ENCODE peak calls at places on chromosomes 1 and 21, in five cellular contexts. F, Q, X, Z and T are unnamed samples.

GRCh38 chr21:38470762-38471161 is 27.5 kb downstream of the ERG start:
- DNase-seq in X (no peak), Q (no peak), F (no peak), Z (no peak), T (no peak)

GRCh38 chr1:204471687-204472086 is 22.9 kb downstream of the PIK3C2B start:
- DNase-seq in Q (no peak), F (no peak), X (no peak), Z (peak), T (no peak)

GRCh38 chr1:161098161-161099068 is at the start of gene KLHDC9:
- DNase-seq in Q (peak), Z (peak), X (peak), F (peak), T (peak)

GRCh38 chr1:940121-941026 is 16.7 kb downstream of the SAMD11 start:
- DNase-seq in Z (peak), Q (no peak), F (peak), X (no peak), T (no peak)

GRCh38 chr1:117093091-117093534 is 28.4 kb downstream of the TRIM45 start:
- DNase-seq in X (peak), Q (no peak), Z (peak), F (peak), T (peak)

GRCh38 chr1:196515904-196516303 is 92.3 kb downstream of the KCNT2 start:
- DNase-seq in Z (no peak), X (no peak), F (no peak), Q (no peak), T (no peak)

GRCh38 chr1:157776971-157777386 is at the start of gene FCRL2:
- DNase-seq in Q (no peak), X (no peak), F (no peak), Z (no peak), T (no peak)

GRCh38 chr1:167720965-167721616 is 691 bp upstream of the MPZL1 start:
- DNase-seq in Z (peak), Q (no peak), X (no peak), F (peak), T (peak)

GRCh38 chr21:16573581-16573980 is 843.8 kb downstream of the USP25 start:
- DNase-seq in Q (no peak), F (peak), X (no peak), Z (peak), T (no peak)

GRCh38 chr1:182720465-182720864 is 36.1 kb upstream of the RGS8 start:
- DNase-seq in X (no peak), F (peak), Q (no peak), Z (peak), T (no peak)

GRCh38 chr21:26445440-26445839 is 127.6 kb downstream of the CYYR1 start:
- DNase-seq in F (peak), Z (no peak), X (no peak), Q (no peak), T (no peak)

GRCh38 chr1:214124281-214124805 is 136.6 kb downstream of the PROX1 start:
- DNase-seq in Z (no peak), X (no peak), F (peak), Q (no peak), T (no peak)

GRCh38 chr1:76238094-76238551 is 163.6 kb downstream of the ST6GALNAC3 start:
- DNase-seq in Q (no peak), Z (peak), X (no peak), F (no peak), T (no peak)

GRCh38 chr1:201640624-201641023 is 101.7 kb downstream of the NAV1 start:
- DNase-seq in Q (no peak), Z (no peak), F (peak), X (no peak), T (no peak)

GRCh38 chr1:97063532-97063931 is 341.9 kb downstream of the PTBP2 start:
- DNase-seq in F (peak), X (no peak), Q (no peak), Z (no peak), T (no peak)

GRCh38 chr1:67675800-67676199 is 9.2 kb upstream of the GADD45A start:
- DNase-seq in F (no peak), Z (no peak), X (no peak), Q (no peak), T (no peak)

GRCh38 chr1:18901952-18902522 is 318 bp downstream of the ALDH4A1 start:
- DNase-seq in Q (no peak), Z (peak), X (no peak), F (peak), T (peak)

GRCh38 chr1:12709696-12710095 is 6.2 kb upstream of the AADACL3 start:
- DNase-seq in Z (peak), Q (no peak), X (no peak), F (no peak), T (no peak)

GRCh38 chr1:170162385-170163226 is 16.8 kb downstream of the NTMT2 start:
- DNase-seq in F (peak), Z (peak), X (no peak), Q (no peak), T (peak)

GRCh38 chr1:54709547-54710292 is 5.9 kb upstream of the TTC4 start:
- DNase-seq in X (no peak), Z (peak), F (no peak), Q (no peak), T (no peak)

GRCh38 chr1:168266644-168267186 is 14.0 kb upstream of the TBX19 start:
- DNase-seq in X (no peak), Q (no peak), F (no peak), Z (no peak), T (no peak)

DNA sequence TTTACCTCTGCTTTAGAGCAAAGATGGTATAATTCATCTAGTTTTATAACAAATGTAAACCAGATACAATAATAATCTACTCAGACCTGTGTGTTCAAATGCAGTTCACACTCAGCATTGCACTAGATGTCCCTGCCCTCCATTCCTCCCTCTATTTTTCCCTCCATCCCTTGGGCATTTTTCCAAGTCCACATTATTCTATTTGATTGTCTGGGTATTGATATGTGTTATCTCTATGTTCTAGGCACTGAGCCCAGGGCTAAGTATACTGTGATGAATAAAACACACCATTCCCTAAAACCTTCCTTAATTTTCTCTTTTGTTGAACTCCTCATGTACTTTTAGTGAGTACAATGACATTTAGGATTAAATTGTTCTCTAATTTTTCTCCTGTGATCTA is 66.2 kb upstream of the HMCN1 start:
- DNase-seq in Z (no peak), F (no peak), Q (no peak), X (no peak), T (no peak)
- H2BK12ac ChIP-seq in Z (no peak), F (no peak), Q (no peak), X (no peak), T (no peak)

DNA sequence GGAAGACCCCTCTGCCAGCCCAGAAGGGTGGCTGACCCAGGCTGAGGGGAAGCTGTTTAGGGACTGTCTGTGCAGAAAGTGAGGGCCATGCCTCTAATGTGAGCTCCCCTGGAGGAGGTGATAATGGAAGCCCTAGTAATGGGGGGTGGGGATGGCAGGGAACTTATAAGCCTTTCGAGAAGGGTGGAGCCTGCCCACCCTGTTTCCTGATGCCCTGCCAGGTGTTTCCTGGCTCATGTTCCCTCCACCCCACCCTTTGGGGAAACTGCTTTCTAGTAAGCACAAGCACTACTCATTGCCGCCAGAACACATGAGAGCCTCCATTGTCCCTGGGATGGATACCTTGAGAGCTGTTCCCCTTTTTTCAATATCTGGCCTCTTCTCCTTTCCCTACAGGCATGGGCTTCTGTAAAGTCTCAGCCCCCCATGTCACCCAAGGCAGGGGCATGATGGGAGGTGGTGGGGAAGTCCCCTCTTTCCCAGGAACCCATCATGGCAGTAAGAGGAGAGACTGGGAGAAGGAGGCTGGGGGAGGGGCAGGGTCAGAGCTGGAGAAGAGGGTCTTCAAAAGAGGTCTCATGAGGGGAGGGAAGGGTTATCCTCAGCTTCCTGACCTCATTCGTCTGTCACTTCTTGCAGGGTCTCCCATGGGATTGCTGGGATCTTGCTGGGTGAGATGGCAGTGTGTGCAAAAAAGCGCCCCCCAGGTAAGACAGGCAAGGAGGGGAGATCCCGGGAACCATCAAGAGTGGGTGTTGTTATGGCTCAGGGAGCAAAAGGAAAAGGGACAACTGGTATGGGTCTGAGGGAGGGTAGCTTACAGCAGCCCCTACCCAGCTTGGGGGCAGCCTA is 2.4 kb downstream of the ATP8B2 start:
- DNase-seq in Q (no peak), F (no peak), X (peak), Z (no peak), T (no peak)
- H3K18ac ChIP-seq in Q (peak), F (peak), X (peak), Z (no peak), T (peak)

GRCh38 chr1:83694449-83694848 is 304.5 kb downstream of the TTLL7 start:
- DNase-seq in Q (no peak), Z (no peak), F (no peak), X (no peak), T (no peak)
- H3K27ac ChIP-seq in Q (no peak), Z (no peak), F (no peak), X (no peak), T (peak)

DNA sequence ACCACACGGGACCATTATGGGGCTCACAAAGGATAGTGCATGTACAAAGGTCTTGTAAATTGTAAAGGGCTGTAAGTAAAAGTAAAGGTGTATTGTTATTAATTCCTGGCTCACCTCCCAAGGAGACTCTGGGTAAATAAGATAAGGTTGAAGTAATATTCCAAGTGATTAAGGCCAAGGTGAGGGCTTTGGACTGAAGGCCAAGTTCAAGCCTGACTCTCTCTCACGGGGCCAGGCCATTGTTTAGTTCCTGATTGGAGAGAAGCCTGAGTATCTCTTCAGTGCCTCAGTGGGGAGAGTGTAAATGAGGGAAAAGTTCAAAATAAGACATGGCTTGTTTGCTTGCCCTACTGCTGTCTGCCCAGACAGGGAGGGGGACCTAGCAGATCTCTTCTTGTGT is 19.5 kb upstream of the ZFYVE9 start:
- DNase-seq in Z (no peak), X (no peak), F (no peak), Q (no peak), T (no peak)
- H2BK12ac ChIP-seq in Z (no peak), X (no peak), F (no peak), Q (no peak), T (no peak)

GRCh38 chr1:225941220-225941948 is at the start of gene LEFTY2:
- DNase-seq in X (no peak), Z (no peak), Q (no peak), F (no peak), T (no peak)
- H3K18ac ChIP-seq in X (no peak), Z (no peak), Q (peak), F (no peak), T (peak)

GRCh38 chr1:225449261-225449660 is 21.4 kb upstream of the LBR start:
- DNase-seq in Z (peak), F (no peak), X (no peak), Q (no peak), T (no peak)
- H3K27ac ChIP-seq in Z (no peak), F (no peak), X (no peak), Q (no peak), T (no peak)

GRCh38 chr21:43894206-43894577 is 29.2 kb downstream of the AGPAT3 start:
- DNase-seq in Z (no peak), Q (no peak), F (no peak), X (no peak), T (no peak)
- H2BK12ac ChIP-seq in Z (no peak), Q (no peak), F (no peak), X (no peak), T (no peak)